ENCODE peak calls at places on chromosomes 2 and 18, in four cellular contexts. Z, I, N and S are unnamed samples.

GRCh38 chr18:76416935-76417334 is 78.1 kb downstream of the ZNF516 start:
- DNase-seq in Z (peak; percentile 76), I (no peak), N (no peak), S (no peak)

GRCh38 chr2:217166241-217166640 is 306.4 kb upstream of the TNP1 start:
- DNase-seq in I (no peak), Z (peak; percentile 70), N (no peak), S (no peak)

GRCh38 chr2:27378096-27378808 is 2.3 kb downstream of the ZNF513 start:
- DNase-seq in N (peak; percentile 46), Z (peak; percentile 21), I (no peak), S (no peak)

GRCh38 chr18:58263055-58263732 is 219.2 kb downstream of the NEDD4L start:
- DNase-seq in I (no peak), N (no peak), Z (no peak), S (no peak)

GRCh38 chr18:13137041-13137938 is 81.3 kb upstream of the LDLRAD4 start:
- DNase-seq in I (peak; percentile 52), Z (peak; percentile 47), N (peak; percentile 63), S (peak; percentile 30)

GRCh38 chr18:22674300-22674699 is 256.6 kb upstream of the CTAGE1 start:
- DNase-seq in I (no peak), N (no peak), Z (peak; percentile 90), S (no peak)

GRCh38 chr2:119431155-119431975 is at the start of gene TMEM37:
- DNase-seq in I (no peak), Z (peak; percentile 91), N (peak; percentile 88), S (peak; percentile 72)

GRCh38 chr18:46720092-46720491 is 36.8 kb downstream of the ST8SIA5 start:
- DNase-seq in N (no peak), I (no peak), Z (no peak), S (no peak)

GRCh38 chr2:1527153-1527992 is 114.1 kb downstream of the TPO start:
- DNase-seq in Z (no peak), N (no peak), I (no peak), S (no peak)

GRCh38 chr2:113966832-113967231 is 76.9 kb downstream of the ACTR3 start:
- DNase-seq in N (no peak), I (no peak), Z (peak; percentile 57), S (no peak)

GRCh38 chr2:241154915-241155314 is 4.6 kb downstream of the PPP1R7 start:
- DNase-seq in N (no peak), Z (no peak), I (no peak), S (no peak)

GRCh38 chr2:204544961-204545860 is at the start of gene PARD3B:
- DNase-seq in Z (peak; percentile 69), I (no peak), N (peak; percentile 74), S (peak; percentile 53)

GRCh38 chr2:216115224-216115582 is 6.1 kb downstream of the XRCC5 start:
- DNase-seq in I (no peak), Z (peak; percentile 22), N (peak; percentile 14), S (no peak)

GRCh38 chr2:74876081-74876886 is 42.4 kb downstream of the HK2 start:
- DNase-seq in Z (peak; percentile 80), I (no peak), N (peak; percentile 28), S (no peak)

GRCh38 chr2:126889501-126890135 is 9.1 kb upstream of the TEX51 start:
- DNase-seq in N (no peak), Z (no peak), I (no peak), S (no peak)

GRCh38 chr2:41791523-41791922 is 256.3 kb upstream of the PKDCC start:
- DNase-seq in N (peak; percentile 77), Z (peak; percentile 58), I (no peak), S (peak; percentile 27)

GRCh38 chr18:45825258-45825744 is at the start of gene SIGLEC15:
- DNase-seq in Z (no peak), N (no peak), I (no peak), S (no peak)

GRCh38 chr2:235747868-235748144 is 254.0 kb downstream of the AGAP1 start:
- DNase-seq in Z (no peak), I (no peak), N (no peak), S (no peak)
- TF ChIP-seq CTCF in Z (no peak), I (no peak), N (no peak), S (no peak)

GRCh38 chr2:234913208-234913626 is 38.6 kb upstream of the SH3BP4 start:
- DNase-seq in I (no peak), Z (no peak), N (no peak), S (no peak)

GRCh38 chr2:234919711-234920110 is 32.1 kb upstream of the SH3BP4 start:
- DNase-seq in I (no peak), N (no peak), Z (no peak), S (no peak)

GRCh38 chr2:234917245-234917975 is 34.4 kb upstream of the SH3BP4 start:
- DNase-seq in I (no peak), N (no peak), Z (peak; percentile 63), S (no peak)

GRCh38 chr2:234914371-234915154 is 37.3 kb upstream of the SH3BP4 start:
- DNase-seq in Z (no peak), I (no peak), N (no peak), S (no peak)

DNA sequence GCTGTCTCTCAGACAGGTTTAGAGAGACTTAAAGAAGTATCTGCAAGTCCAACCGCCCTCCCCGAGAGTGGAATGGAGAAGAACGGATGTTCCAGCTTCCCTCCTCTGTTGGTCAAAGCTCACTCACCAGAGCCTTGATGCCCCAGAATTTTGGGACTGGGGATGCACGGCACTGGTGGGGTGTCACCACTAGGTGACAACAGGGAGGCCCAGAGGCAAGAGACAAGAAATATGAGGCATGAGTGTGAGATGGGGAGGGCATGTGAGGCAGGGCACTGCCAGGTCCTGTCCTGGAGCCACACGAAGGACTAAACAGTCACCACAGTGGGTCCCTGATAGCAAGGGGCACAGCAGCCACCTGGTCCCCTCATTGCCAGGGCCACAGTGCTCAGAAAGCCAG is 35.1 kb upstream of the SH3BP4 start:
- DNase-seq in I (no peak), Z (no peak), N (no peak), S (no peak)
- TF ChIP-seq CTCF in I (no peak), Z (no peak), N (no peak), S (no peak)

GRCh38 chr2:173354073-173354600 is 535 bp upstream of the CDCA7 start:
- DNase-seq in Z (no peak), N (no peak), I (no peak), S (no peak)

GRCh38 chr2:173355866-173356508 is 1.3 kb downstream of the CDCA7 start:
- DNase-seq in Z (no peak), I (no peak), N (peak; percentile 58), S (no peak)

GRCh38 chr2:173355132-173355865 is 627 bp downstream of the CDCA7 start:
- DNase-seq in I (no peak), N (peak; percentile 73), Z (peak; percentile 71), S (peak; percentile 34)

GRCh38 chr2:173353556-173353955 is 1.1 kb upstream of the CDCA7 start:
- DNase-seq in Z (no peak), I (no peak), N (no peak), S (no peak)

GRCh38 chr2:173354601-173355131 is at the start of gene CDCA7:
- DNase-seq in N (peak; percentile 88), I (no peak), Z (peak; percentile 70), S (peak; percentile 66)
- TF ChIP-seq CTCF in N (no peak), I (no peak), Z (no peak), S (no peak)

GRCh38 chr2:3324404-3325281 is 53.0 kb downstream of the EIPR1 start:
- DNase-seq in I (no peak), Z (no peak), N (no peak), S (no peak)
- TF ChIP-seq CTCF in I (no peak), Z (no peak), N (no peak), S (no peak)

DNA sequence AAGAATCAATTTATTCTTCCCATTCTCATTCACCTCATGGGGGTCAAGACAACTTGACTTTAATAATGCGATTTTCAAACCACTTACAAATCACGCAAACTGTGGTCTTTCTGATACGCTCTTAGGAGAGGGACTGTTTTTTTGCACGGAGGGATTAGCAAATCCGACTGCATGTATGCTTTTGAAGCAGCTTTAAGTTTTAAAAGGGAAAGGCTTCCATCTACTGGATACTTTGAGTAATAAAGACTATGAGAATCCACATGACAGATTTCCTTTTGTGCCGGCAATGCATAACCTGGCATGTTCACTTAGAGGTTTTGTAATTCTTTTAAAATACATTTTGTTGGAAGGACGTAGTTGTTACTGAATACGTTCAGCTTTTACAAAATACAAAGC is 322.9 kb upstream of the KCNJ3 start:
- DNase-seq in I (no peak), Z (peak; percentile 51), N (peak; percentile 5), S (no peak)
- TF ChIP-seq CTCF in I (no peak), Z (no peak), N (peak; percentile 51), S (peak; percentile 67)